ENCODE peak calls at places on chromosomes 3 and 15, in five cellular contexts. One of them, this sample, is unnamed.

GRCh38 chr15:89203705-89204273 is 17.6 kb downstream of the RLBP1 start:
- DNase-seq in K562: no peak
- DNase-seq in GM12878: no peak
- DNase-seq in HepG2: no peak
- DNase-seq in H1: no peak
- DNase-seq in this sample: no peak

GRCh38 chr3:51581529-51581928 is 43.0 kb downstream of the RAD54L2 start:
- DNase-seq in H1: no peak
- DNase-seq in HepG2: no peak
- DNase-seq in K562: peak; percentile 16
- DNase-seq in GM12878: no peak
- DNase-seq in this sample: no peak

GRCh38 chr3:113606539-113607218 is 74.3 kb downstream of the SIDT1 start:
- DNase-seq in GM12878: peak; percentile 75
- DNase-seq in K562: no peak
- DNase-seq in H1: no peak
- DNase-seq in HepG2: no peak
- DNase-seq in this sample: no peak

GRCh38 chr3:190361791-190362190 is 26.2 kb upstream of the CLDN16 start:
- DNase-seq in HepG2: no peak
- DNase-seq in H1: no peak
- DNase-seq in GM12878: no peak
- DNase-seq in K562: no peak
- DNase-seq in this sample: no peak

GRCh38 chr3:167882057-167882667 is 146.6 kb downstream of the SERPINI1 start:
- DNase-seq in H1: no peak
- DNase-seq in HepG2: peak; percentile 30
- DNase-seq in K562: peak; percentile 32
- DNase-seq in GM12878: no peak
- DNase-seq in this sample: peak; percentile 8

GRCh38 chr3:140629351-140630137 is 48.3 kb upstream of the TRIM42 start:
- DNase-seq in H1: no peak
- DNase-seq in GM12878: no peak
- DNase-seq in HepG2: peak; percentile 17
- DNase-seq in K562: no peak
- DNase-seq in this sample: peak; percentile 12

GRCh38 chr3:122415104-122415744 is 638 bp downstream of the WDR5B start:
- DNase-seq in GM12878: peak; percentile 39
- DNase-seq in K562: peak; percentile 67
- DNase-seq in H1: no peak
- DNase-seq in HepG2: peak; percentile 25
- DNase-seq in this sample: peak; percentile 63

GRCh38 chr3:97684490-97684889 is 80.1 kb upstream of the ARL6 start:
- DNase-seq in HepG2: no peak
- DNase-seq in H1: no peak
- DNase-seq in K562: no peak
- DNase-seq in GM12878: no peak
- DNase-seq in this sample: no peak

GRCh38 chr3:116896116-116896515 is 186.5 kb downstream of the TUSC7 start:
- DNase-seq in K562: no peak
- DNase-seq in H1: no peak
- DNase-seq in GM12878: no peak
- DNase-seq in HepG2: no peak
- DNase-seq in this sample: no peak

GRCh38 chr3:157135671-157136396 is 24.1 kb downstream of the CCNL1 start:
- DNase-seq in H1: no peak
- DNase-seq in K562: peak; percentile 47
- DNase-seq in HepG2: peak; percentile 64
- DNase-seq in GM12878: no peak
- DNase-seq in this sample: peak; percentile 51

GRCh38 chr3:101868534-101869464 is 19.5 kb downstream of the NFKBIZ start:
- DNase-seq in HepG2: no peak
- DNase-seq in GM12878: no peak
- DNase-seq in K562: peak; percentile 66
- DNase-seq in H1: no peak
- DNase-seq in this sample: no peak

GRCh38 chr3:59660376-59660775 is 610.6 kb upstream of the CFAP20DC start:
- DNase-seq in HepG2: no peak
- DNase-seq in GM12878: no peak
- DNase-seq in H1: no peak
- DNase-seq in K562: no peak
- DNase-seq in this sample: no peak

GRCh38 chr15:89129123-89129815 is 41.0 kb downstream of the ABHD2 start:
- DNase-seq in GM12878: no peak
- DNase-seq in HepG2: no peak
- DNase-seq in K562: peak; percentile 60
- DNase-seq in H1: peak; percentile 33
- DNase-seq in this sample: peak; percentile 63

GRCh38 chr15:68209735-68210408 is 4.7 kb upstream of the CALML4 start:
- DNase-seq in HepG2: no peak
- DNase-seq in H1: no peak
- DNase-seq in K562: no peak
- DNase-seq in GM12878: no peak
- DNase-seq in this sample: no peak

GRCh38 chr3:43691120-43692002 is 623 bp downstream of the ABHD5 start:
- DNase-seq in GM12878: no peak
- DNase-seq in HepG2: peak; percentile 30
- DNase-seq in K562: peak; percentile 82
- DNase-seq in H1: no peak
- DNase-seq in this sample: peak; percentile 33

GRCh38 chr3:86702381-86702958 is 288.5 kb downstream of the VGLL3 start:
- DNase-seq in HepG2: no peak
- DNase-seq in H1: no peak
- DNase-seq in GM12878: no peak
- DNase-seq in K562: peak; percentile 8
- DNase-seq in this sample: peak; percentile 2

GRCh38 chr15:62483817-62484216 is 318.7 kb upstream of the C2CD4B start:
- DNase-seq in K562: no peak
- DNase-seq in GM12878: no peak
- DNase-seq in HepG2: no peak
- DNase-seq in H1: no peak
- DNase-seq in this sample: no peak

GRCh38 chr15:85379403-85380131 is 836 bp upstream of the AKAP13 start:
- DNase-seq in H1: no peak
- DNase-seq in HepG2: no peak
- DNase-seq in GM12878: no peak
- DNase-seq in K562: no peak
- DNase-seq in this sample: peak; percentile 27

GRCh38 chr3:186220886-186221285 is 112.0 kb upstream of the ETV5 start:
- DNase-seq in GM12878: no peak
- DNase-seq in H1: no peak
- DNase-seq in K562: no peak
- DNase-seq in HepG2: no peak
- DNase-seq in this sample: no peak

GRCh38 chr3:111956995-111957736 is 21.7 kb upstream of the ABHD10 start:
- DNase-seq in HepG2: no peak
- DNase-seq in GM12878: no peak
- DNase-seq in H1: peak; percentile 10
- DNase-seq in K562: no peak
- DNase-seq in this sample: no peak

GRCh38 chr3:38173834-38174418 is 8.6 kb downstream of the OXSR1 start:
- DNase-seq in H1: no peak
- DNase-seq in HepG2: no peak
- DNase-seq in GM12878: no peak
- DNase-seq in K562: no peak
- DNase-seq in this sample: no peak

GRCh38 chr3:111823341-111823830 is 35.7 kb upstream of the PHLDB2 start:
- DNase-seq in HepG2: no peak
- DNase-seq in H1: no peak
- DNase-seq in K562: no peak
- DNase-seq in GM12878: no peak
- DNase-seq in this sample: no peak

GRCh38 chr3:139499536-139499935 is 23.2 kb upstream of the RBP2 start:
- DNase-seq in HepG2: no peak
- DNase-seq in H1: no peak
- DNase-seq in K562: no peak
- DNase-seq in GM12878: no peak
- DNase-seq in this sample: no peak

GRCh38 chr3:108099679-108100428 is 9.0 kb upstream of the CD47 start:
- DNase-seq in H1: no peak
- DNase-seq in K562: peak; percentile 73
- DNase-seq in HepG2: no peak
- DNase-seq in GM12878: no peak
- DNase-seq in this sample: no peak

GRCh38 chr3:7536921-7537320 is 676.0 kb downstream of the GRM7 start:
- DNase-seq in HepG2: no peak
- DNase-seq in GM12878: no peak
- DNase-seq in K562: no peak
- DNase-seq in H1: no peak
- DNase-seq in this sample: no peak

GRCh38 chr3:159672728-159673471 is 315.7 kb upstream of the IL12A start:
- DNase-seq in GM12878: no peak
- DNase-seq in H1: no peak
- DNase-seq in K562: no peak
- DNase-seq in HepG2: no peak
- DNase-seq in this sample: peak; percentile 16

GRCh38 chr15:68653031-68653635 is 74.3 kb downstream of the CORO2B start:
- DNase-seq in GM12878: no peak
- DNase-seq in K562: no peak
- DNase-seq in HepG2: no peak
- DNase-seq in H1: no peak
- DNase-seq in this sample: no peak

GRCh38 chr3:170966495-170966894 is 58.1 kb upstream of the EIF5A2 start:
- DNase-seq in H1: no peak
- DNase-seq in GM12878: no peak
- DNase-seq in HepG2: peak; percentile 29
- DNase-seq in K562: no peak
- DNase-seq in this sample: no peak

GRCh38 chr15:33934396-33934795 is 33.9 kb upstream of the CHRM5 start:
- DNase-seq in GM12878: no peak
- DNase-seq in HepG2: no peak
- DNase-seq in K562: no peak
- DNase-seq in H1: no peak
- DNase-seq in this sample: no peak

GRCh38 chr3:158097141-158097540 is 9.1 kb downstream of the SHOX2 start:
- DNase-seq in GM12878: no peak
- DNase-seq in K562: no peak
- DNase-seq in HepG2: no peak
- DNase-seq in H1: no peak
- DNase-seq in this sample: no peak

GRCh38 chr3:150239764-150240163 is 168.3 kb upstream of the TSC22D2 start:
- DNase-seq in HepG2: no peak
- DNase-seq in GM12878: no peak
- DNase-seq in H1: no peak
- DNase-seq in K562: no peak
- DNase-seq in this sample: no peak

GRCh38 chr15:39125904-39126303 is 455.0 kb upstream of the THBS1 start:
- DNase-seq in GM12878: no peak
- DNase-seq in K562: peak; percentile 70
- DNase-seq in HepG2: peak; percentile 62
- DNase-seq in H1: no peak
- DNase-seq in this sample: peak; percentile 72

GRCh38 chr3:128867200-128868125 is 12.0 kb upstream of the ACAD9 start:
- DNase-seq in HepG2: no peak
- DNase-seq in K562: no peak
- DNase-seq in H1: no peak
- DNase-seq in GM12878: no peak
- DNase-seq in this sample: no peak
- TF ChIP-seq KDM1A in HepG2: no peak
- TF ChIP-seq KDM1A in K562: peak; percentile 85
- TF ChIP-seq KDM1A in H1: peak; percentile 97
- TF ChIP-seq KDM1A in GM12878: no peak
- TF ChIP-seq KDM1A in this sample: no peak

GRCh38 chr3:29099296-29099695 is 181.6 kb upstream of the RBMS3 start:
- DNase-seq in K562: no peak
- DNase-seq in GM12878: no peak
- DNase-seq in H1: no peak
- DNase-seq in HepG2: no peak
- DNase-seq in this sample: no peak
- TF ChIP-seq RAD21 in K562: no peak
- TF ChIP-seq RAD21 in GM12878: no peak
- TF ChIP-seq RAD21 in H1: no peak
- TF ChIP-seq RAD21 in HepG2: no peak
- TF ChIP-seq RAD21 in this sample: no peak

DNA sequence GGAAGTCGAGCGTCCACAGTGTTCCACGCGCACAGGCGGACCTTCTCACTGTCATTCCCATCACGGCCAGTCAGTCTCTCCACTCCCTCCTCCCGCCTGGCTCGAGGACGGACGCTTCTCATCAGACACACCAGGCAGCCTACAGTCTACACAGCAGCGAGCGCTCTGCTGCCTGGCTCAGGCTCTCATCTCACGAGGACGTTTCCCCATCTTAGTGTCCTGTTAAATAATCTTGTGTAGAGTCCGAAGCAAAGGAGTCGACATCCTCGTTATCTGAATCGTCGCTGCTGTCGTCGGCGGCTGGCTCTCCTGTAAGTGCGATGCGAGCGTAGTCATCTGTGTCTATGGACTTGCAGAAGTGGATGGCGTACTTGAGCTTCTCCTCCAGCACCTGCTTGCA is 12.4 kb upstream of the OCA2 start:
- DNase-seq in H1: no peak
- DNase-seq in GM12878: no peak
- DNase-seq in K562: no peak
- DNase-seq in HepG2: no peak
- DNase-seq in this sample: no peak
- TF ChIP-seq KDM1A in H1: no peak
- TF ChIP-seq KDM1A in GM12878: no peak
- TF ChIP-seq KDM1A in K562: no peak
- TF ChIP-seq KDM1A in HepG2: no peak
- TF ChIP-seq KDM1A in this sample: no peak

GRCh38 chr15:57784081-57784488 is 77.6 kb downstream of the POLR2M start:
- DNase-seq in GM12878: no peak
- DNase-seq in HepG2: no peak
- DNase-seq in K562: no peak
- DNase-seq in H1: no peak
- DNase-seq in this sample: no peak
- TF ChIP-seq RAD21 in GM12878: no peak
- TF ChIP-seq RAD21 in HepG2: no peak
- TF ChIP-seq RAD21 in K562: no peak
- TF ChIP-seq RAD21 in H1: no peak
- TF ChIP-seq RAD21 in this sample: no peak